ENCODE peak calls at places on chromosomes 13 and 19, in six cellular contexts. T is body of pancreas, N is ovary, W is ascending aorta, V is brain microvascular endothelial cell, O is osteoblast. Z is an unnamed sample.

GRCh38 chr19:15330801-15331418 is 1.4 kb downstream of the BRD4 start:
- DNase-seq in O (peak), T (peak), N (no peak), W (peak), V (peak), Z (peak)

GRCh38 chr13:43316997-43317396 is 293.6 kb downstream of the DNAJC15 start:
- DNase-seq in T (no peak), W (no peak), V (peak), N (peak), O (peak), Z (no peak)

GRCh38 chr19:16888629-16889371 is at the start of gene F2RL3:
- DNase-seq in N (peak), V (peak), W (no peak), O (no peak), T (peak), Z (peak)

GRCh38 chr19:38004505-38005223 is 97.7 kb downstream of the SIPA1L3 start:
- DNase-seq in V (peak), W (peak), T (peak), N (peak), O (peak), Z (peak)

GRCh38 chr19:40006273-40006691 is 9.4 kb downstream of the ZNF546 start:
- DNase-seq in N (no peak), O (peak), V (peak), T (no peak), W (no peak), Z (no peak)

GRCh38 chr19:51660975-51661600 is 14.5 kb upstream of the SIGLEC14 start:
- DNase-seq in T (peak), O (peak), V (peak), N (peak), W (no peak), Z (peak)

GRCh38 chr13:90640976-90641375 is 706.5 kb upstream of the MIR17HG start:
- DNase-seq in T (no peak), V (peak), W (no peak), O (no peak), N (no peak), Z (no peak)

GRCh38 chr13:49346460-49346859 is 97.4 kb downstream of the CAB39L start:
- DNase-seq in T (no peak), V (no peak), W (no peak), N (no peak), O (no peak), Z (no peak)

GRCh38 chr19:28428644-28429348 is 784.2 kb downstream of the UQCRFS1 start:
- DNase-seq in O (peak), N (no peak), W (no peak), V (no peak), T (no peak), Z (no peak)

GRCh38 chr13:74145249-74145970 is 11.2 kb upstream of the KLF12 start:
- DNase-seq in N (peak), W (no peak), V (peak), O (no peak), T (no peak), Z (no peak)

GRCh38 chr13:35694031-35694430 is 217.5 kb upstream of the MAB21L1 start:
- DNase-seq in V (no peak), T (no peak), W (no peak), O (no peak), N (no peak), Z (no peak)
- H3K27ac ChIP-seq in V (no peak), T (no peak), W (no peak), O (no peak), N (no peak), Z (no peak)

GRCh38 chr19:46431824-46432223 is 3.1 kb upstream of the PNMA8C start:
- DNase-seq in T (peak), W (no peak), V (no peak), O (peak), N (no peak), Z (no peak)
- TF ChIP-seq CTCF in T (peak), W (no peak), V (peak), O (no peak), N (no peak), Z (no peak)

GRCh38 chr19:4376245-4376990 is 23.9 kb downstream of the SH3GL1 start:
- DNase-seq in O (no peak), W (no peak), V (no peak), N (no peak), T (no peak), Z (no peak)

GRCh38 chr19:4374451-4375163 is 25.7 kb downstream of the SH3GL1 start:
- DNase-seq in T (peak), W (peak), N (peak), V (peak), O (peak), Z (peak)

GRCh38 chr19:4375620-4376228 is 24.6 kb downstream of the SH3GL1 start:
- DNase-seq in T (peak), N (peak), W (peak), O (peak), V (peak), Z (no peak)

GRCh38 chr19:4373601-4374441 is 26.5 kb downstream of the SH3GL1 start:
- DNase-seq in O (peak), N (peak), W (peak), V (no peak), T (no peak), Z (no peak)

DNA sequence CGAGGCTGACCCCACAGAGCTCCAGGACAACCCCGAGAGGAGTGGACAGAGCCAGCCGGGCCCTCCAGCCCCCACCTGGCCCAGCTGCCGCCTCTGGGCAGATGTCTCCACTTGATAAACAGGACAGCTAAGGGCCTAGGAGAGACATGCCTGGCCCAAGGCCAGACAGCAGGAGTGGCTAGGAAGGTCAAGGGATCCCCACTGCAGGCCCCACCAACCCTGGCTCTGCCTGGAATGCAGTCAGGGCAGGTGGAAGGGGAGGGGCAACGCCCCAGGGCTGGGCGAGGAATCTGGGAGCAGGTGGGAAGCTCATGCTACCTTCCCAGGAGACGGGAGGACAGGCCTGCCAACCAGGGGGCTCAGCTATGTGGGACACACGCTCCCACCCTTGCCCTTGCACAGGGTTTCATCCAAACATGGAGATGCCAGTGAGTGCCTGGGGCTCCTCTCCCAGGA is 25.2 kb downstream of the SH3GL1 start:
- DNase-seq in N (peak), O (peak), T (peak), W (no peak), V (no peak), Z (peak)
- H3K27ac ChIP-seq in N (peak), O (peak), T (peak), W (peak), V (peak), Z (peak)

GRCh38 chr19:29524912-29525870 is 603 bp upstream of the VSTM2B start:
- DNase-seq in T (no peak), W (no peak), N (no peak), O (peak), V (no peak), Z (no peak)

GRCh38 chr19:29524201-29524911 is 1.4 kb upstream of the VSTM2B start:
- DNase-seq in V (no peak), O (peak), N (no peak), T (no peak), W (no peak), Z (no peak)

GRCh38 chr19:29527500-29528328 is 1.9 kb downstream of the VSTM2B start:
- DNase-seq in N (no peak), O (peak), W (no peak), T (no peak), V (no peak), Z (no peak)

GRCh38 chr19:29526730-29527499 is 1.1 kb downstream of the VSTM2B start:
- DNase-seq in O (no peak), T (no peak), V (no peak), N (no peak), W (no peak), Z (no peak)

GRCh38 chr19:29525901-29526729 is at the start of gene VSTM2B:
- DNase-seq in T (no peak), V (no peak), N (no peak), W (no peak), O (peak), Z (no peak)
- TF ChIP-seq CTCF in T (no peak), V (no peak), N (no peak), W (no peak), O (no peak), Z (no peak)